ENCODE peak calls at places on chromosome 14, in eight cellular contexts. One of them, this sample, is unnamed.
A peak's percentile ranks its signal among the peaks of the same experiment; 100 is the strongest.

GRCh38 chr14:98906123-98906995 is 365.6 kb downstream of the BCL11B start:
- DNase-seq in caudate nucleus: no peak
- DNase-seq in progenitor cell of endocrine pancreas: no peak
- DNase-seq in lower leg skin: peak; percentile 91
- DNase-seq in tibial artery: no peak
- DNase-seq in CD8-positive, alpha-beta memory T cell: no peak
- DNase-seq in GM12865: no peak
- DNase-seq in NAMALWA: no peak
- DNase-seq in this sample: peak; percentile 72

GRCh38 chr14:103404032-103404918 is 19.1 kb downstream of the MARK3 start:
- DNase-seq in caudate nucleus: no peak
- DNase-seq in lower leg skin: no peak
- DNase-seq in GM12865: no peak
- DNase-seq in NAMALWA: no peak
- DNase-seq in progenitor cell of endocrine pancreas: no peak
- DNase-seq in tibial artery: no peak
- DNase-seq in CD8-positive, alpha-beta memory T cell: no peak
- DNase-seq in this sample: no peak

GRCh38 chr14:95703805-95704204 is 10.1 kb downstream of the TCL1A start:
- DNase-seq in CD8-positive, alpha-beta memory T cell: no peak
- DNase-seq in GM12865: no peak
- DNase-seq in lower leg skin: no peak
- DNase-seq in progenitor cell of endocrine pancreas: no peak
- DNase-seq in NAMALWA: no peak
- DNase-seq in tibial artery: no peak
- DNase-seq in caudate nucleus: no peak
- DNase-seq in this sample: no peak

GRCh38 chr14:22432348-22432976 is 156.6 kb downstream of the DAD1 start:
- DNase-seq in lower leg skin: no peak
- DNase-seq in CD8-positive, alpha-beta memory T cell: no peak
- DNase-seq in progenitor cell of endocrine pancreas: no peak
- DNase-seq in caudate nucleus: no peak
- DNase-seq in GM12865: peak; percentile 45
- DNase-seq in tibial artery: peak; percentile 48
- DNase-seq in NAMALWA: peak; percentile 87
- DNase-seq in this sample: peak; percentile 62

GRCh38 chr14:56295743-56296142 is 177.5 kb downstream of the PELI2 start:
- DNase-seq in GM12865: no peak
- DNase-seq in caudate nucleus: no peak
- DNase-seq in tibial artery: no peak
- DNase-seq in CD8-positive, alpha-beta memory T cell: no peak
- DNase-seq in progenitor cell of endocrine pancreas: no peak
- DNase-seq in lower leg skin: no peak
- DNase-seq in NAMALWA: no peak
- DNase-seq in this sample: no peak

GRCh38 chr14:36700656-36701055 is 39.0 kb downstream of the PAX9 start:
- DNase-seq in caudate nucleus: no peak
- DNase-seq in progenitor cell of endocrine pancreas: no peak
- DNase-seq in NAMALWA: no peak
- DNase-seq in lower leg skin: no peak
- DNase-seq in tibial artery: no peak
- DNase-seq in CD8-positive, alpha-beta memory T cell: no peak
- DNase-seq in GM12865: no peak
- DNase-seq in this sample: peak; percentile 26

GRCh38 chr14:71206766-71207371 is 299.6 kb downstream of the PCNX1 start:
- DNase-seq in NAMALWA: no peak
- DNase-seq in lower leg skin: peak; percentile 72
- DNase-seq in progenitor cell of endocrine pancreas: no peak
- DNase-seq in tibial artery: peak; percentile 67
- DNase-seq in CD8-positive, alpha-beta memory T cell: no peak
- DNase-seq in caudate nucleus: peak; percentile 48
- DNase-seq in GM12865: no peak
- DNase-seq in this sample: no peak

GRCh38 chr14:102509744-102510615 is at the start of gene ANKRD9:
- DNase-seq in caudate nucleus: peak; percentile 58
- DNase-seq in tibial artery: peak; percentile 93
- DNase-seq in progenitor cell of endocrine pancreas: peak; percentile 93
- DNase-seq in CD8-positive, alpha-beta memory T cell: peak; percentile 86
- DNase-seq in lower leg skin: peak; percentile 99
- DNase-seq in GM12865: peak; percentile 96
- DNase-seq in NAMALWA: peak; percentile 86
- DNase-seq in this sample: peak; percentile 98

This sample was measured in T47D.